ENCODE peak calls at places on chromosomes 2 and 18, in nine cellular contexts. U is type B pancreatic cell, J is nephron progenitor cell, N is cardiac fibroblast, Q is left ventricle myocardium inferior, K is astrocyte of the spinal cord, Y is transverse colon, C is AG04450, G is body of pancreas. X is an unnamed sample.

GRCh38 chr18:58176915-58177717 is 133.1 kb downstream of the NEDD4L start:
- DNase-seq in U (no peak), J (no peak), N (peak), Q (no peak), K (peak), Y (no peak), C (peak), G (no peak), X (no peak)

GRCh38 chr2:74396149-74396548 is 16.0 kb upstream of the DCTN1 start:
- DNase-seq in U (no peak), J (no peak), N (no peak), Q (no peak), K (no peak), Y (no peak), C (no peak), G (no peak), X (no peak)

GRCh38 chr2:229416116-229416694 is 145.1 kb upstream of the PID1 start:
- DNase-seq in U (no peak), J (no peak), N (peak), Q (peak), K (peak), Y (peak), C (no peak), G (peak), X (peak)

GRCh38 chr2:134683561-134684112 is 35.2 kb downstream of the TMEM163 start:
- DNase-seq in U (no peak), J (no peak), N (no peak), Q (no peak), K (peak), Y (no peak), C (no peak), G (peak), X (no peak)

GRCh38 chr2:146321175-146321574 is 1523.7 kb upstream of the ACVR2A start:
- DNase-seq in U (peak), J (no peak), N (peak), Q (no peak), K (peak), Y (no peak), C (no peak), G (no peak), X (no peak)

GRCh38 chr2:201260302-201260800 is at the start of gene CASP8:
- DNase-seq in U (no peak), J (no peak), N (peak), Q (no peak), K (no peak), Y (peak), C (no peak), G (no peak), X (no peak)

GRCh38 chr2:173448938-173449471 is 94.3 kb downstream of the CDCA7 start:
- DNase-seq in U (peak), J (peak), N (peak), Q (peak), K (peak), Y (peak), C (peak), G (peak), X (peak)

GRCh38 chr2:183078163-183078466 is 432 bp upstream of the DUSP19 start:
- DNase-seq in U (no peak), J (no peak), N (no peak), Q (no peak), K (no peak), Y (no peak), C (no peak), G (no peak), X (no peak)

GRCh38 chr2:138059487-138059886 is 95.2 kb downstream of the HNMT start:
- DNase-seq in U (no peak), J (no peak), N (peak), Q (no peak), K (peak), Y (no peak), C (no peak), G (no peak), X (no peak)

GRCh38 chr2:88082781-88083180 is 15.2 kb downstream of the SMYD1 start:
- DNase-seq in U (no peak), J (no peak), N (no peak), Q (no peak), K (no peak), Y (no peak), C (no peak), G (no peak), X (no peak)

GRCh38 chr2:183117226-183117625 is 7.0 kb upstream of the NUP35 start:
- DNase-seq in U (no peak), J (no peak), N (no peak), Q (no peak), K (no peak), Y (no peak), C (no peak), G (no peak), X (no peak)

GRCh38 chr2:179595284-179595683 is 266.1 kb downstream of the ZNF385B start:
- DNase-seq in U (no peak), J (no peak), N (no peak), Q (no peak), K (no peak), Y (no peak), C (no peak), G (no peak), X (no peak)

GRCh38 chr2:117396161-117396560 is 418.3 kb upstream of the DDX18 start:
- DNase-seq in U (no peak), J (no peak), N (no peak), Q (no peak), K (no peak), Y (no peak), C (no peak), G (no peak), X (no peak)

GRCh38 chr2:16270441-16270840 is 330.1 kb downstream of the MYCN start:
- DNase-seq in U (no peak), J (no peak), N (no peak), Q (no peak), K (no peak), Y (no peak), C (no peak), G (no peak), X (no peak)

GRCh38 chr2:204108301-204108700 is 171.7 kb downstream of the ICOS start:
- DNase-seq in U (no peak), J (peak), N (no peak), Q (no peak), K (peak), Y (no peak), C (no peak), G (no peak), X (no peak)

GRCh38 chr2:189559579-189560272 is 20.9 kb downstream of the SLC40A1 start:
- DNase-seq in U (no peak), J (no peak), N (peak), Q (peak), K (no peak), Y (no peak), C (no peak), G (no peak), X (no peak)

GRCh38 chr2:110877031-110877827 is 144.9 kb downstream of the ACOXL start:
- DNase-seq in U (no peak), J (no peak), N (no peak), Q (no peak), K (no peak), Y (no peak), C (no peak), G (no peak), X (no peak)

GRCh38 chr2:164061129-164061746 is 325.4 kb upstream of the FIGN start:
- DNase-seq in U (no peak), J (peak), N (peak), Q (no peak), K (peak), Y (no peak), C (no peak), G (peak), X (no peak)

GRCh38 chr2:236659758-236660150 is 90.1 kb downstream of the ACKR3 start:
- DNase-seq in U (no peak), J (no peak), N (peak), Q (no peak), K (peak), Y (no peak), C (no peak), G (peak), X (no peak)

GRCh38 chr2:134845719-134846118 is 7.3 kb downstream of the ACMSD start:
- DNase-seq in U (no peak), J (no peak), N (peak), Q (no peak), K (peak), Y (no peak), C (no peak), G (no peak), X (no peak)

GRCh38 chr18:79528296-79528695 is 132.6 kb downstream of the NFATC1 start:
- DNase-seq in U (no peak), J (no peak), N (no peak), Q (no peak), K (no peak), Y (no peak), C (no peak), G (peak), X (no peak)

GRCh38 chr2:88181511-88181910 is 11.4 kb downstream of the THNSL2 start:
- DNase-seq in U (no peak), J (no peak), N (peak), Q (no peak), K (peak), Y (no peak), C (no peak), G (no peak), X (no peak)

GRCh38 chr2:710867-711266 is 33.7 kb upstream of the TMEM18 start:
- DNase-seq in U (no peak), J (no peak), N (no peak), Q (no peak), K (no peak), Y (no peak), C (no peak), G (no peak), X (no peak)

GRCh38 chr2:172516299-172516698 is 39.6 kb upstream of the PDK1 start:
- DNase-seq in U (no peak), J (no peak), N (peak), Q (no peak), K (peak), Y (no peak), C (peak), G (no peak), X (no peak)

GRCh38 chr2:48905696-48906095 is 150.2 kb upstream of the LHCGR start:
- DNase-seq in U (no peak), J (no peak), N (no peak), Q (no peak), K (no peak), Y (peak), C (no peak), G (no peak), X (no peak)

GRCh38 chr2:128867936-128868636 is 549.4 kb upstream of the HS6ST1 start:
- DNase-seq in U (no peak), J (no peak), N (no peak), Q (no peak), K (no peak), Y (no peak), C (no peak), G (peak), X (no peak)

GRCh38 chr2:36785179-36785795 is 88.8 kb downstream of the VIT start:
- DNase-seq in U (peak), J (peak), N (peak), Q (peak), K (peak), Y (peak), C (peak), G (peak), X (peak)

DNA sequence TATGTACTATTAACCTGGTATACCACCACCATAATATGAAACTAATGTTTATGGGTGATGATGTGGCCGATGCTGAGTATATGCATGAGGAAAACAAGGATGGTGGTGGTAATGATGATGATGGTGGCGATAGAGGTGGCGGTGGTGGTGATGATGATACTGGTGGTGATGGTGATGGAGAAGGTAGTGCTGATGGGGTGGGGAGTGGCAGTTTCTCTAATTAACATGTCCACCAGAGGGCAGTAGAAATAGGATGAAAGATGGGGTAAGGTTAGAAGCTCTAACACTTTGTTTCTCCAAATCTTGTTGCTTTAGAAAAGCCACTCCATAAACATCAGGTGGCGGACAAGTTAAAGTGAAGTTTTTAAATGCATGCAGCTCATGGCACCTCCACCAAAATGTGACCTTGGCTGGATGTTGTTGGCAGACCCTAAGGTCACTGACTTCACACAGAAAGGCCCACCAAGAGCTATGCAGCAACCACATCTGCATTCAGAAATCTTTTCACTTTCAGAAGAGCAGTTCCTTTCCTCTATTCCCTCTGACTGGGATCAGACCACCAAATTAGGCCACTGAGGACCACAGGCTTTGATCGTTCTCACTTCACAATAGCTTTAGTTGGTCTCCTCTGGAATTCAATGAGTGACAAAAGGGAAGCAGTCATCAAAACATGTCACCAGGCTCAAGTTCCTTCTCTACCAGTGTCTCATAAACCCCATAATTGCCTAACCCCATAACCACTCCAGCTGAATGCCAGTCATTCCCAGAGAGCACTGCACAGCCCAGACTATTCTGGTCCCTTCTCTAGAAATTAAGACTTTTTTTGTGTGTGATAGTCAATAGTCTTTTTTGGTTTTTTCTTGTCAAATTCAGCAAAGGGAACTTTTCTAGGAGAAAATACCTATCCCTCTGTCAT is 7.5 kb upstream of the BCL11A start:
- DNase-seq in U (no peak), J (no peak), N (peak), Q (no peak), K (no peak), Y (no peak), C (no peak), G (no peak), X (no peak)
- TF ChIP-seq CTCF in U (peak), J (peak), N (peak), Q (peak), K (peak), Y (peak), C (peak), G (peak), X (no peak)

DNA sequence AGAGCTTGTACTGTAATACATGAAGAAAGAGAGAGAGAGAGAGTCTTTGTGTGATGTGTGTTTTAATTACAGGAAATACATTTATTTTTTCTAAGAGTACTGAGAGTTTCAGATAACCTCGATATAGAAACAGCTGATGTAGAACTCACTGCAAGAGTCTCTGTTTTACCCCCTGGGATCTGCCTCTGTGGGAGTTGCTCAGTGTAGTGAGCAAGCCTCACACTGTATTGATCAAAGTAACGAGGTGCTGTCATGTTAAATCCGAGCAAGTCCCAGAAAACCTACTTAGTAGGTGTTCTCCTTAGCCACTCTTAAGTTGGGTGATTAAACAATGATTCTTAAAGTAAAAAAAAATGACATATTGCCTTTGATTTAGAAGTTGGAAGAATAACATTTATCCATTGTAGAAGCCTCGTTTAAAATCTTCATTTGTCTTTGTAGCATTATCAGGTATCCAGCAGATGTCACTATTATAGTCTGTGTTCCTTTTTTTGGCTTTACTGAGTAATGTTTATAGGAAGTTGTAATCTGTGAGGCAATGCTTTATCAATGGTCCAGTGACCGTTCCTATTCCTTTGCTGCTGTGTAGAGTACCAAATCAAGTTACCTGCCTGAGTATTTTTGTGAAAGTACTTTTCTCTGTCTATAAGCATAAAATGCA is 219.0 kb downstream of the MYO3B start:
- DNase-seq in U (no peak), J (no peak), N (peak), Q (no peak), K (peak), Y (no peak), C (no peak), G (no peak), X (no peak)
- TF ChIP-seq CTCF in U (peak), J (peak), N (peak), Q (peak), K (peak), Y (peak), C (peak), G (peak), X (no peak)

DNA sequence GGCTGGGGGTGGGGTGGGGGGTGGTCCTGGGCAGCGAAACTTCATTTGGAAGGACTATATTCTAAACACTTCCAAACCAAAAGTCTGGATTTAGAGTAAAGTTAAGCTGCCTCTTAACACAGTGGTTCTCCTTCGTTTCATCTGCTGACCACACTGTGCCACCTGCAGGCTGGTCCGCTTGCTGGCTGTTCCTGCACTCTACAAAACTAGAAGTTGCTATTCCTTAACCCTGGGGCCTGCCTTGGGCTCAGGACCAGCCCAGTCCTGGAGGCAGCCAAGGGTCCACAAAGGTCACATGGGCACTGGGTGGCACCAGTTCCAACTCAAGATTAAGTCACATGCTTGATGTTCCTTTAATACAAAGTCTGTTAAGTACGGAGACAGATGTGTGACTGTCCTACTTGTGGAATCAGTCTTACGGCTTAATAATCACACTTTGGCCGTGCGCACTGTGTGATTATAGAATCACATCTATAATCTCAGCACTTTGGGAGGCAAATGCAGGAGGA is 195.4 kb downstream of the FAM210A start:
- DNase-seq in U (no peak), J (peak), N (peak), Q (peak), K (peak), Y (peak), C (no peak), G (peak), X (no peak)
- TF ChIP-seq CTCF in U (peak), J (no peak), N (peak), Q (peak), K (peak), Y (peak), C (peak), G (peak), X (no peak)

GRCh38 chr2:8662239-8662879 is 19.5 kb upstream of the ID2 start:
- DNase-seq in U (no peak), J (no peak), N (peak), Q (no peak), K (peak), Y (no peak), C (no peak), G (no peak), X (no peak)
- TF ChIP-seq CTCF in U (no peak), J (no peak), N (no peak), Q (no peak), K (peak), Y (no peak), C (peak), G (no peak), X (no peak)

GRCh38 chr2:202871161-202872141 is at the start of gene ICA1L:
- DNase-seq in U (peak), J (peak), N (peak), Q (peak), K (peak), Y (peak), C (no peak), G (peak), X (peak)

GRCh38 chr2:202870431-202871160 is 970 bp downstream of the ICA1L start:
- DNase-seq in U (no peak), J (peak), N (peak), Q (peak), K (peak), Y (peak), C (no peak), G (peak), X (peak)
- TF ChIP-seq CTCF in U (peak), J (peak), N (peak), Q (peak), K (peak), Y (peak), C (peak), G (peak), X (no peak)

GRCh38 chr2:60565472-60565871 is 12.0 kb upstream of the BCL11A start:
- DNase-seq in U (no peak), J (peak), N (peak), Q (no peak), K (peak), Y (peak), C (no peak), G (peak), X (no peak)
- TF ChIP-seq CTCF in U (peak), J (peak), N (no peak), Q (peak), K (peak), Y (peak), C (peak), G (peak), X (no peak)